ENCODE peak calls at places on chromosomes 1 and 21, in four cellular contexts. U is neuronal stem cell, L is adipocyte, R is GM23248. H is an unnamed sample. For H3K4me1 and H3K27me3, the result is how much of the 10 kb centered on the place peaks cover.

GRCh38 chr1:94757931-94758330 is 62.2 kb upstream of the SLC44A3 start:
- DNase-seq in L (no peak), U (no peak), R (no peak), H (no peak)

GRCh38 chr1:55916480-55916879 is 662.9 kb downstream of the PLPP3 start:
- DNase-seq in L (peak), U (no peak), R (peak), H (no peak)

GRCh38 chr1:39214714-39214997 is 10.2 kb downstream of the MACF1 start:
- DNase-seq in L (no peak), U (no peak), R (no peak), H (no peak)

GRCh38 chr1:202873026-202873425 is 15.9 kb downstream of the RABIF start:
- DNase-seq in L (no peak), R (no peak), U (no peak), H (no peak)

GRCh38 chr1:205350124-205350523 is 6.6 kb downstream of the KLHDC8A start:
- DNase-seq in U (no peak), R (no peak), L (no peak), H (no peak)

GRCh38 chr1:227898502-227899140 is 49.1 kb downstream of the WNT9A start:
- DNase-seq in U (no peak), L (no peak), R (no peak), H (no peak)

GRCh38 chr1:96865731-96866684 is 144.4 kb downstream of the PTBP2 start:
- DNase-seq in U (no peak), R (peak), L (peak), H (no peak)

GRCh38 chr1:165290143-165290542 is 66.4 kb downstream of the LMX1A start:
- DNase-seq in U (no peak), L (no peak), R (peak), H (no peak)

GRCh38 chr1:107695341-107695740 is 269.6 kb downstream of the VAV3 start:
- DNase-seq in L (no peak), R (peak), U (no peak), H (no peak)

GRCh38 chr1:229579101-229579651 is 20.7 kb upstream of the ABCB10 start:
- DNase-seq in L (no peak), R (peak), U (peak), H (no peak)

GRCh38 chr1:35369922-35370671 is 101.6 kb downstream of the ZMYM4 start:
- DNase-seq in L (peak), R (peak), U (no peak), H (no peak)

GRCh38 chr1:2949966-2950925 is 71.0 kb upstream of the ACTRT2 start:
- DNase-seq in R (no peak), L (no peak), U (no peak), H (no peak)

GRCh38 chr1:37945743-37946702 is 830 bp downstream of the INPP5B start:
- DNase-seq in L (peak), R (peak), U (no peak), H (peak)

GRCh38 chr1:228340686-228341449 is 65.8 kb downstream of the TRIM11 start:
- DNase-seq in R (no peak), L (no peak), U (no peak), H (peak)

GRCh38 chr1:49297783-49298182 is 521.1 kb upstream of the BEND5 start:
- DNase-seq in R (no peak), U (no peak), L (no peak), H (peak)

GRCh38 chr1:152164542-152165136 is 5.6 kb upstream of the RPTN start:
- DNase-seq in U (no peak), L (no peak), R (no peak), H (no peak)

GRCh38 chr21:22585558-22585957 is 1587.3 kb downstream of the NCAM2 start:
- DNase-seq in U (no peak), R (no peak), L (no peak), H (no peak)

GRCh38 chr1:43833013-43833412 is 100.6 kb upstream of the ARTN start:
- DNase-seq in R (no peak), U (no peak), L (no peak), H (no peak)

GRCh38 chr1:43835141-43836021 is 98.2 kb upstream of the ARTN start:
- DNase-seq in U (no peak), R (peak), L (peak), H (no peak)

GRCh38 chr1:43831866-43832654 is 101.5 kb upstream of the ARTN start:
- DNase-seq in L (no peak), R (no peak), U (no peak), H (no peak)

GRCh38 chr1:43836267-43836951 is 97.2 kb upstream of the ARTN start:
- DNase-seq in R (no peak), L (peak), U (no peak), H (no peak)

DNA sequence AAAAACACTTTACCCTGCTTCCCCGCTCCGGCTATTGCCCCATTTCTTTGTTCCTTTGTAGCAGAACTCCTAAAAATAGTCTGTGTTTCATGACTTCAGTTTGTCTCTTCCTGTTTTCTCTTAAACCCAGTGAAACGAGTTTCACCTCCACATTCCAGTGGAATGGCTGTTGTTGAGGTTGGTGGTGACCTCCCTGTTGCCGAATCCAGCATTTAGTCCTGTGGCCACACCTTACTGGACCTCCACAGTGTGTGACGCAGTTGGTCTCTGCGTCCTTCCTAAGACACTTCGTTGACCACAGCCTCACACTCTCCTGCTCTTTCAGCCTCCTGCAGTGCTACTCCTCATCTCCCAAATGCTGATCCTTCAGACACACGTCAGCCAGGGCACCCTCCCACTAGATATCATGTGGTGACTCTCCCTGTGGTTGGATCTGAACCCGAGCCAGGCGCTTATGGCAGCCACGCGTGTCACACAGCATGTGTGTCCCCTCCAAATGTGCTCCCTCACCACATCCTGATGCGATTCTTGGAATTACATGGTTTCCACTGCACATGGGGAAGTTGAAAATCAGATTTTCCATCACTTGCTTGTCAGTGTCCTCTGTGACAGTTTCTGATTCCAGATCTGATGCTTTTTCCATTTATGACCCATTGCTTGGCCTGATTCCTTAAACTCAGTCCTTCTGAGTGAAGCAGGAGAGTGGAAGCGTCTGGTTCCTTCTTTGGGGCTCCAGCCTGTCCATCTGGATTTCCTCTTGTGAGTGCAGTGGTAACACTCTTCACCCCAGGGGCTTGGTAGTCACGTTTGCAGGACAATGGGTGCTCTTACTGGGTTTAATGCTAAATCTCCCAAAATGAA is 99.1 kb upstream of the ARTN start:
- DNase-seq in R (peak), U (no peak), L (peak), H (no peak)
- H3K4me1 ChIP-seq in R (under half), U (under half), L (under half), H (under half)

GRCh38 chr1:167229719-167230385 is 9.2 kb downstream of the POU2F1 start:
- DNase-seq in U (no peak), L (no peak), R (no peak), H (no peak)
- H3K27me3 ChIP-seq in U (under half), L (under half), R (under half), H (under half)

GRCh38 chr1:29879217-29879616 is 642.9 kb downstream of the PTPRU start:
- DNase-seq in R (no peak), U (no peak), L (no peak), H (no peak)
- H3K9ac ChIP-seq in R (no peak), U (no peak), L (no peak), H (no peak)

GRCh38 chr1:160459056-160459455 is 58.7 kb downstream of the VANGL2 start:
- DNase-seq in L (no peak), U (no peak), R (no peak), H (no peak)
- H3K4me1 ChIP-seq in L (under half), U (under half), R (under half), H (under half)

GRCh38 chr1:172024516-172024915 is 183.2 kb downstream of the DNM3 start:
- DNase-seq in L (no peak), U (no peak), R (no peak), H (no peak)
- H3K27me3 ChIP-seq in L (under half), U (under half), R (under half), H (under half)

GRCh38 chr21:45406801-45407628 is 2.0 kb downstream of the COL18A1 start:
- DNase-seq in U (no peak), R (peak), L (no peak), H (peak)
- H3K9ac ChIP-seq in U (peak), R (no peak), L (peak), H (peak)